ENCODE peak calls at places on chromosome 21, in ten cellular contexts. L is HCT116, U is stomach, R is endothelial cell of umbilical vein, A is suprapubic skin, D is prostate gland, K is transverse colon, J is breast epithelium, F is esophagus muscularis mucosa, Q is GM12891. N is an unnamed sample.

GRCh38 chr21:36866419-36866818 is 100.0 kb downstream of the HLCS start:
- DNase-seq in K (no peak), D (no peak), Q (no peak), A (no peak), J (no peak), L (no peak), R (no peak), U (no peak), F (peak), N (no peak)

GRCh38 chr21:35316933-35317332 is 267.8 kb upstream of the RUNX1 start:
- DNase-seq in Q (no peak), K (no peak), F (peak), U (no peak), D (no peak), L (no peak), R (no peak), A (no peak), J (no peak), N (no peak)

GRCh38 chr21:25501996-25502665 is 105.2 kb downstream of the MRPL39 start:
- DNase-seq in U (no peak), K (no peak), F (no peak), L (no peak), R (no peak), D (no peak), Q (no peak), A (no peak), J (no peak), N (no peak)

GRCh38 chr21:32083175-32083574 is 195.7 kb downstream of the MIS18A start:
- DNase-seq in Q (no peak), D (no peak), U (no peak), F (no peak), A (no peak), K (no peak), R (peak), L (no peak), J (no peak), N (no peak)

GRCh38 chr21:16770279-16770678 is 742.6 kb upstream of the CXADR start:
- DNase-seq in D (no peak), J (no peak), Q (no peak), F (no peak), A (no peak), K (no peak), L (no peak), U (no peak), R (no peak), N (no peak)

GRCh38 chr21:37986751-37987399 is 70.6 kb upstream of the KCNJ6 start:
- DNase-seq in L (no peak), U (no peak), D (peak), F (no peak), R (no peak), K (no peak), J (no peak), A (no peak), Q (no peak), N (no peak)

GRCh38 chr21:18617291-18617690 is 213.7 kb upstream of the TMPRSS15 start:
- DNase-seq in F (no peak), R (no peak), D (no peak), A (no peak), L (no peak), K (no peak), Q (no peak), J (no peak), U (no peak), N (no peak)

GRCh38 chr21:35503646-35504045 is 454.5 kb upstream of the RUNX1 start:
- DNase-seq in A (no peak), K (no peak), D (no peak), F (peak), J (no peak), Q (no peak), R (peak), L (no peak), U (no peak), N (no peak)

GRCh38 chr21:23951251-23951650 is 1656.0 kb downstream of the MRPL39 start:
- DNase-seq in L (no peak), D (no peak), K (no peak), R (peak), U (no peak), Q (no peak), J (no peak), F (no peak), A (no peak), N (no peak)

GRCh38 chr21:32181415-32181814 is 97.4 kb downstream of the MIS18A start:
- DNase-seq in K (no peak), D (no peak), Q (no peak), F (peak), L (no peak), R (no peak), J (no peak), U (no peak), A (no peak), N (no peak)

GRCh38 chr21:36661511-36662309 is 37.2 kb upstream of the SIM2 start:
- DNase-seq in A (no peak), Q (no peak), J (no peak), R (peak), F (no peak), K (peak), U (peak), L (peak), D (no peak), N (no peak)

GRCh38 chr21:40120944-40121575 is 253.8 kb downstream of the PCP4 start:
- DNase-seq in R (no peak), D (no peak), L (no peak), Q (no peak), U (no peak), K (no peak), F (no peak), J (no peak), A (no peak), N (no peak)

GRCh38 chr21:36260802-36261201 is 59.2 kb upstream of the MORC3 start:
- DNase-seq in U (no peak), D (no peak), R (no peak), Q (no peak), A (no peak), L (no peak), F (no peak), K (no peak), J (no peak), N (no peak)

GRCh38 chr21:32330784-32331311 is 32.2 kb downstream of the MRAP start:
- DNase-seq in L (no peak), Q (no peak), J (no peak), U (no peak), A (peak), K (no peak), R (no peak), F (no peak), D (no peak), N (no peak)

GRCh38 chr21:26116456-26117011 is 54.0 kb downstream of the APP start:
- DNase-seq in Q (no peak), L (no peak), F (no peak), U (no peak), K (no peak), D (peak), R (no peak), J (no peak), A (no peak), N (no peak)

GRCh38 chr21:35476616-35477395 is 427.7 kb upstream of the RUNX1 start:
- DNase-seq in A (no peak), Q (no peak), F (no peak), D (no peak), L (no peak), R (peak), K (no peak), U (no peak), J (no peak), N (no peak)

GRCh38 chr21:38794978-38795377 is 10.8 kb upstream of the ETS2 start:
- DNase-seq in F (no peak), R (no peak), D (no peak), Q (no peak), U (no peak), J (no peak), K (no peak), L (no peak), A (no peak), N (no peak)

GRCh38 chr21:36246080-36246631 is 73.8 kb upstream of the MORC3 start:
- DNase-seq in L (no peak), D (peak), R (no peak), K (peak), A (no peak), U (peak), J (peak), F (no peak), Q (no peak), N (no peak)

GRCh38 chr21:40339050-40339449 is 471.8 kb downstream of the PCP4 start:
- DNase-seq in R (no peak), F (no peak), U (no peak), J (no peak), K (no peak), D (no peak), Q (no peak), L (no peak), A (no peak), N (no peak)

GRCh38 chr21:25806053-25806452 is 71.3 kb downstream of the GABPA start:
- DNase-seq in J (no peak), D (no peak), Q (no peak), A (no peak), R (no peak), U (no peak), L (no peak), K (no peak), F (no peak), N (no peak)

GRCh38 chr21:37383066-37383465 is 16.5 kb downstream of the DYRK1A start:
- DNase-seq in R (no peak), L (no peak), F (no peak), J (no peak), A (no peak), K (no peak), U (no peak), Q (no peak), D (no peak), N (no peak)

GRCh38 chr21:39111928-39112327 is 71.3 kb downstream of the PSMG1 start:
- DNase-seq in J (no peak), L (no peak), D (no peak), A (no peak), Q (no peak), F (no peak), K (no peak), U (no peak), R (no peak), N (no peak)

GRCh38 chr21:30482130-30482529 is 2.0 kb upstream of the KRTAP19-1 start:
- DNase-seq in Q (no peak), D (no peak), R (no peak), K (no peak), F (no peak), L (no peak), J (no peak), U (no peak), A (no peak), N (no peak)

GRCh38 chr21:30479259-30479658 is 908 bp downstream of the KRTAP19-1 start:
- DNase-seq in Q (no peak), U (no peak), L (no peak), A (no peak), D (no peak), J (no peak), K (no peak), F (no peak), R (no peak), N (no peak)

GRCh38 chr21:30480145-30480544 is at the start of gene KRTAP19-1:
- DNase-seq in U (no peak), L (no peak), K (no peak), J (no peak), R (no peak), F (no peak), D (no peak), A (no peak), Q (no peak), N (no peak)

DNA sequence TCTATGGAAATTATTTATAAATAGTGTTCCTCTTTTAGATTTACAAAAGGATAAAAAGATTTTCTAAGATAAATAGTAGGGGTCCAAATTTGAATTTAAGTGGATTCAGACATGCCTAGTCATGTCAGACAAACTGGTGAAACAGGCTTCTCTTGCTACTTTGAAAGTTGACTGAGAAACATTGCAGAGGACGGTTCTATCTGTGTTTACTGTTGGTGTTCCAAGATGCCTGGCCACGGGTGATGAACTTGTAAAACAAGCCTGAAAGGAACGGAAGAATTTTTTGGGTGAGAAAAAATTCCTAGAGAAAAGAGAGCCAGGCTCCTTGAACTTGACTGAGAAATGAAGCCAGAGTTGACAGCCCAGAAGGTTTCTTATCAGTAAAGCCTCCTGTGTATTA is 2.2 kb downstream of the KRTAP19-1 start:
- DNase-seq in A (no peak), K (no peak), Q (no peak), R (no peak), U (no peak), J (no peak), D (peak), L (no peak), F (no peak), N (no peak)
- TF ChIP-seq POLR2A in A (no peak), K (no peak), Q (no peak), R (no peak), U (no peak), J (no peak), D (no peak), L (no peak), F (no peak), N (no peak)

DNA sequence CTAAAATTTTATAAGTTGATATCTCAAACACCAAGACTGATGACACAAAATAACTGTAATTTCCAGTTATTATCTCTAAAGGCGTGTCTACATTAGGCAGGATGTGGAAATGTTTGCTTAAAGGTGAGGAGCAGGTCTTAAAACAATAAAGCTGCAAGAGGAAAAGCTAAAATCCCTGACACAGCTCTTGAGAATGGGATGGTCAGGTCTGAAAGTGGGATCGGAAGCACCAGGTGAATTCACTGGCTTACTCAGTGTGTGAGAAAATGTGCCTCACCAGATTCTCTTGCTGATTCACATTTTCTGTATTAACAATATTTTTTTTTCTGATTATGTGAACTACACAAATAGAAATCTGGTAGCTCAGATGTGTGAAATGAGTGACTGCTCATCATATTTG is 421.9 kb upstream of the ADAMTS5 start:
- DNase-seq in K (no peak), D (no peak), J (no peak), A (no peak), U (no peak), R (peak), Q (no peak), F (no peak), L (no peak), N (no peak)
- TF ChIP-seq POLR2AphosphoS5 in K (no peak), D (no peak), J (no peak), A (no peak), U (no peak), R (no peak), Q (no peak), F (no peak), L (no peak), N (no peak)

GRCh38 chr21:45554477-45555175 is 12.4 kb upstream of the SLC19A1 start:
- DNase-seq in Q (peak), F (no peak), J (peak), R (peak), L (peak), K (peak), A (peak), U (peak), D (peak), N (peak)
- TF ChIP-seq POLR2A in Q (no peak), F (no peak), J (no peak), R (peak), L (no peak), K (no peak), A (no peak), U (no peak), D (peak), N (no peak)

GRCh38 chr21:28342229-28342810 is 650.4 kb downstream of the LTN1 start:
- DNase-seq in K (no peak), L (no peak), R (no peak), U (no peak), F (no peak), J (no peak), Q (no peak), A (no peak), D (no peak), N (no peak)
- TF ChIP-seq POLR2AphosphoS5 in K (no peak), L (no peak), R (no peak), U (no peak), F (no peak), J (no peak), Q (no peak), A (no peak), D (no peak), N (no peak)

GRCh38 chr21:33783580-33783979 is 132.0 kb downstream of the ATP5PO start:
- DNase-seq in R (no peak), U (no peak), K (no peak), F (no peak), J (no peak), A (no peak), D (no peak), Q (no peak), L (no peak), N (no peak)
- TF ChIP-seq POLR2A in R (no peak), U (no peak), K (no peak), F (no peak), J (no peak), A (no peak), D (no peak), Q (no peak), L (no peak), N (no peak)

DNA sequence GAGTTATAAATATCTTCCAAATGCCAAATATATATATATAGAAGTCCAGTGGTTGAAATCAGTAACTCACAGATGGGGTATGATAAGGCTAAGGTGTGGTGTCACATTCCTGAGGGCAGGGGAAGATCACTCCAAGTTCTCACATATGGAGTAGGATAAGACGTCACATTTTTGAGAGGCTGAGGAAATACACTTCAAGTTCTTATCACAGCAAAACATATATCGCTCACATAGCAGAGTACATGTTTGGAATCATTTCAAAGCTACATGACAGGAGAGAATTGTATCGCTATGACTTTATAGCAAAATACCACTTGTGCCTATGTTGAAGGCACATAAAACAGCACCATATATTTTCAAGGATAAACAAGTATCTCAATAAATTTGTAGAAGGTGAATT is 55.1 kb downstream of the RBM11 start:
- DNase-seq in A (no peak), R (no peak), J (no peak), D (no peak), L (no peak), F (no peak), U (no peak), Q (no peak), K (no peak), N (no peak)
- TF ChIP-seq POLR2AphosphoS5 in A (no peak), R (no peak), J (no peak), D (no peak), L (no peak), F (no peak), U (no peak), Q (no peak), K (no peak), N (no peak)

GRCh38 chr21:43854773-43855633 is 10.0 kb upstream of the AGPAT3 start:
- DNase-seq in J (no peak), F (no peak), R (no peak), U (no peak), K (no peak), D (no peak), Q (peak), A (no peak), L (no peak), N (peak)
- TF ChIP-seq POLR2A in J (no peak), F (no peak), R (no peak), U (no peak), K (no peak), D (no peak), Q (no peak), A (no peak), L (no peak), N (no peak)

GRCh38 chr21:44929242-44929798 is 8.6 kb upstream of the ITGB2 start:
- DNase-seq in J (no peak), D (no peak), F (no peak), K (no peak), Q (no peak), R (no peak), A (no peak), L (no peak), U (no peak), N (no peak)

GRCh38 chr21:44926364-44927101 is 5.8 kb upstream of the ITGB2 start:
- DNase-seq in Q (no peak), A (no peak), F (no peak), D (no peak), U (no peak), K (no peak), J (no peak), L (no peak), R (no peak), N (no peak)

GRCh38 chr21:44929799-44930542 is 9.3 kb upstream of the ITGB2 start:
- DNase-seq in F (no peak), J (no peak), A (no peak), L (no peak), R (no peak), Q (no peak), U (no peak), D (no peak), K (no peak), N (no peak)

GRCh38 chr21:44927259-44927586 is 6.5 kb upstream of the ITGB2 start:
- DNase-seq in A (no peak), J (no peak), K (no peak), Q (no peak), D (no peak), L (no peak), F (no peak), R (no peak), U (no peak), N (no peak)

GRCh38 chr21:44927587-44928461 is 7.1 kb upstream of the ITGB2 start:
- DNase-seq in R (no peak), L (no peak), K (peak), F (no peak), J (peak), Q (no peak), A (no peak), U (no peak), D (no peak), N (no peak)
- TF ChIP-seq POLR2AphosphoS5 in R (no peak), L (no peak), K (no peak), F (no peak), J (no peak), Q (no peak), A (no peak), U (no peak), D (no peak), N (no peak)

DNA sequence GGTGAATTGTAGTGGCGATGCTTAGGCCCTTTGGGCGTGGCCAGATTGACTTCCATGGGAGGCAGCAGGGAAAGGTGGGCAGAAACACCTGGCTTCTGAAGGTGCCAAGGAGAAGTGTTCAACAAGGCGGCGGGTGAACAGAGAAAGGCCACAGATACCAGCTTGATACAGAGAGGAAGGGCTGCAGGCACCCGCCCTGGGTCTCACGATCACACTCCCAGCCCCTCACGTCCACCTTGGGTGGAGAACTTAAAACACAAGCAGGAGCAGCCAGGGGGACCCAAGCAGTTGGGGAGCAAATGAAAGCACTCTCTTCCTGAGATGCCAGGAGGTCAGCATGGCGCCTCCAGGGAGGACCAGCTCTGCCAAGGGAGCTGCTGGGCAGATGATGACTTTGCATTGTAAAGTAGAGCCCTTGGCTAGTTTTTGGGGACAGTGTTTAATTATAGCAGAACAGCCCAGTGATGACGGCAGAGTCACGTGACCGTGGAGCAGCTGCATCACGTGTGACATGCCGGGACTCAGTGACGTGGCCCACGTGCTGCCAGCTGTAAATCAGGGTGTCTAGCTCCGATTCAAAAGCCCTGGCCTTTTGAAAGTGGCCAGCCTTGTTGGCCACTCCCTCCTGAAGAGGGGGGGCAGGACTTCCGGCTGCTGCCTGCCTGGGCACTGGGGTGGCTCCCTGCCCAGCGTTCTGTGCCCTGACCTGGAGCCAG is 19.0 kb downstream of the SLC37A1 start:
- DNase-seq in F (no peak), L (no peak), R (no peak), Q (no peak), J (no peak), D (no peak), A (peak), U (peak), K (peak), N (peak)
- TF ChIP-seq POLR2A in F (no peak), L (no peak), R (no peak), Q (no peak), J (no peak), D (no peak), A (no peak), U (no peak), K (no peak), N (peak)

N was measured in GM12892.